ENCODE peak calls at places on chromosomes 5 and 9, in seven cellular contexts. J is GM23248, O is neural progenitor cell, L is PC-3, Y is HepG2, N is GM12878, U is SK-N-SH. P is an unnamed sample.

GRCh38 chr9:71929791-71930440 is 18.5 kb downstream of the C9orf85 start:
- DNase-seq in O (no peak), U (no peak), L (peak; percentile 12), J (peak; percentile 63), N (no peak), Y (no peak), P (no peak)

GRCh38 chr9:70479880-70480291 is 65.4 kb upstream of the KLF9 start:
- DNase-seq in N (no peak), O (peak; percentile 20), J (peak; percentile 63), L (no peak), Y (no peak), U (peak; percentile 15), P (no peak)

GRCh38 chr9:96651626-96652025 is 3.5 kb downstream of the PRXL2C start:
- DNase-seq in N (no peak), L (peak; percentile 61), O (no peak), U (peak; percentile 48), Y (no peak), J (peak; percentile 63), P (peak; percentile 17)

GRCh38 chr9:96044401-96044800 is 168.9 kb downstream of the ERCC6L2 start:
- DNase-seq in N (no peak), L (no peak), J (no peak), Y (no peak), O (no peak), U (no peak), P (no peak)

GRCh38 chr9:70079364-70080103 is 35.9 kb downstream of the MAMDC2 start:
- DNase-seq in N (no peak), J (peak; percentile 52), U (no peak), L (peak; percentile 35), O (no peak), Y (no peak), P (peak; percentile 12)

GRCh38 chr5:138603521-138603920 is 28.3 kb upstream of the HSPA9 start:
- DNase-seq in U (no peak), O (peak; percentile 40), N (peak; percentile 58), Y (no peak), L (no peak), J (no peak), P (peak; percentile 15)

GRCh38 chr5:4977421-4977820 is 162.7 kb upstream of the ADAMTS16 start:
- DNase-seq in U (no peak), N (no peak), O (no peak), J (peak; percentile 30), L (no peak), Y (no peak), P (no peak)

GRCh38 chr5:652773-653350 is 40.3 kb downstream of the TPPP start:
- DNase-seq in L (no peak), J (no peak), U (no peak), O (no peak), N (no peak), Y (no peak), P (no peak)

GRCh38 chr9:6566409-6567139 is 79.0 kb downstream of the GLDC start:
- DNase-seq in Y (no peak), U (no peak), L (peak; percentile 97), N (no peak), J (peak; percentile 99), O (no peak), P (no peak)

GRCh38 chr9:128635266-128636023 is 21.2 kb downstream of the DYNC2I2 start:
- DNase-seq in J (peak; percentile 99), U (peak; percentile 81), N (no peak), L (peak; percentile 97), O (peak; percentile 66), Y (peak; percentile 92), P (no peak)

GRCh38 chr9:69542942-69543704 is 129.0 kb downstream of the APBA1 start:
- DNase-seq in J (peak; percentile 4), O (peak; percentile 93), L (no peak), N (no peak), Y (no peak), U (peak; percentile 61), P (no peak)

GRCh38 chr5:17196024-17196423 is 21.4 kb upstream of the BASP1 start:
- DNase-seq in J (no peak), O (no peak), U (no peak), L (no peak), Y (no peak), N (no peak), P (no peak)

GRCh38 chr5:15791859-15792258 is 291.9 kb downstream of the FBXL7 start:
- DNase-seq in N (no peak), Y (no peak), O (no peak), L (no peak), U (no peak), J (peak; percentile 74), P (no peak)

GRCh38 chr9:90970603-90971002 is 169.0 kb downstream of the SYK start:
- DNase-seq in O (peak; percentile 21), Y (no peak), J (peak; percentile 31), U (no peak), L (peak; percentile 72), N (no peak), P (no peak)

GRCh38 chr9:105296889-105297288 is 52.4 kb downstream of the SLC44A1 start:
- DNase-seq in N (no peak), J (peak; percentile 97), Y (peak; percentile 90), L (peak; percentile 66), U (no peak), O (peak; percentile 31), P (no peak)

GRCh38 chr5:149773245-149774095 is 43.4 kb downstream of the PPARGC1B start:
- DNase-seq in N (no peak), Y (no peak), U (no peak), L (no peak), O (no peak), J (no peak), P (no peak)

GRCh38 chr5:149775785-149776184 is 45.7 kb downstream of the PPARGC1B start:
- DNase-seq in L (peak; percentile 49), O (peak; percentile 41), U (no peak), Y (peak; percentile 25), N (peak; percentile 23), J (no peak), P (no peak)

GRCh38 chr5:149779071-149779470 is 49.0 kb downstream of the PPARGC1B start:
- DNase-seq in O (no peak), U (no peak), L (no peak), N (no peak), Y (no peak), J (no peak), P (no peak)

GRCh38 chr5:149777382-149777781 is 47.3 kb downstream of the PPARGC1B start:
- DNase-seq in Y (no peak), L (no peak), J (no peak), U (no peak), N (no peak), O (peak; percentile 31), P (no peak)

DNA sequence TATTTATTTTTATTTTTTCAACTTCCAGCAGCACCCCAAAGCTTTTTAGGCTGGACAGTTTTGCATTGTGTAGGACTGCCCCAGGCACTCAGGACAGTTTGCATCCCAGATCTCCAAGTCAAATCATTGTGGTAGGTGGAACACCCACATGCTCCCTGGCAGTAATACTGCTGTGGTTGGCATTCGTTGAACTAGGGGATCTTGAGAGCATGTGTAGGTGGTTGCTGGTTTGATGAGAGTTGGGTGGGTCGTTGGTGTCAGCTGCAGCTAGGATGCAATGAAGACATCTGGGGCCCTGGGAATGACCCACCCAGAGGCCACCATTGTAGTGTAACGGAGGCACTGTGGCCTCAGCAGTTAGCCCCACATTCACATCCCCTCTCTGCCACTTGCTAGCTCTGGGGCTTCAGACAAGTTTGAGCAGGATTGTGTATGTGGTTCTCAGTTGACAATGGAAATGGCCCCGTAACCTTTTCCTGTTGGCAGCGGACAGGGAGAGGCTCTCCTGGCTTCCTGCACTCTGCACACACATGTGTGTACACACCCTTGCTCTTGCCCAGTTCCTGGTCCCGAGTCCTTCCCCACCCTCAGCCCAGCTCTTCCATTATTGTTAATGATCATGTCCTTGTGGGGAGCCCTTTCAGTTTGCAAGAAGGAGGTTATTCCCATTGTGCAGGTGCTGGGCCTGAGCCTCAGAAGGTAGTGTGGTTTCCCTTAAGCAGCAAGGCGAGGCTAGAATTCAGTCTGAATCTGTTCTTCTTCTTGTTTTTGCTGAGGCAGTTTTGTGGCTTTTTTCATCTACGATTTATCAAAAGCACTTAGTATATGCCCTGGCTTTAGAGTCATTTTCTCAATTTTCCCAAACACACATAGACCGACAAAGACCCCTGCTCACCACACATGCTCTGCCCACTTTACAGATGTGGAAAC is 46.5 kb downstream of the PPARGC1B start:
- DNase-seq in L (no peak), N (peak; percentile 41), J (no peak), U (no peak), Y (no peak), O (no peak), P (peak; percentile 74)
- H3K79me2 ChIP-seq in L (peaks cover 13% of the 10 kb centered on the region), N (peaks cover 81% of the 10 kb centered on the region), J (no peaks in the 10 kb centered on the region), U (no peaks in the 10 kb centered on the region), Y (no peaks in the 10 kb centered on the region), O (no peaks in the 10 kb centered on the region), P (peaks cover 90% of the 10 kb centered on the region)

DNA sequence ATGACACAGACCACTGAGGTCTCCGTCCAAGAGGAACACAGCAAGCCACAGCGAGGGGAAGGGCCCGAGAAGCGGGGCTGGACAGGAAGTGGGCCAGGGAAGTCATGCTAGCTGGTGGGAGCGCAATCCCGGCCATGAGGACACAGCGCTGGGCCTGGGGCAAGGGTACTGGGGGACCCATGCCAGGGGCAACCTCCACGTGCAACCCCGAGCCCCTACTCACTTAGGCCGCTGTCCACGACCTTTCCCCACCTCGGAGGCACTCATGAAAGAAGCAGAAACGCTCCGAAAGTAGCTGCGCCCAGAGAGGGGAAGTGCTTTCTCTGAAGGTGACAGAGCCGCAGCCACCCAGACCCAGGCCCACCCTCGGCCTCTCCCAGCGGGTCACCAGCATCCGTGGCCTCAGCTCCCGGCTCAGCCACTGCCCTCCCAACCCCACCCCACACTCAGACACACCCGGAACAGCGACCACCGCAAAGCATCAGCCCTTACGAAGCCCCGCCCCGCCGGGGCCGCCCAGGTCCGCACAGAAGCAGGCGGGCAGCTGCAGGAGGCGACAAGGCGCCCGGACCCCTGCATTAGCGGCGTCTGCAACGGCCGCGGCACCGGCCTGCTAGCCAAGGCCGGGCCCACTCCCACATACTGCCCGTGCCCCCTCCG is 782 bp downstream of the BICD2 start:
- DNase-seq in L (no peak), O (peak; percentile 84), Y (no peak), N (no peak), U (peak; percentile 81), J (peak; percentile 57), P (peak; percentile 29)
- H4K20me1 ChIP-seq in L (peaks cover 23% of the 10 kb centered on the region), O (peaks cover 45% of the 10 kb centered on the region), Y (peaks cover 12% of the 10 kb centered on the region), N (peaks cover 9% of the 10 kb centered on the region), U (peaks cover 49% of the 10 kb centered on the region), J (no peaks in the 10 kb centered on the region), P (no peaks in the 10 kb centered on the region)

DNA sequence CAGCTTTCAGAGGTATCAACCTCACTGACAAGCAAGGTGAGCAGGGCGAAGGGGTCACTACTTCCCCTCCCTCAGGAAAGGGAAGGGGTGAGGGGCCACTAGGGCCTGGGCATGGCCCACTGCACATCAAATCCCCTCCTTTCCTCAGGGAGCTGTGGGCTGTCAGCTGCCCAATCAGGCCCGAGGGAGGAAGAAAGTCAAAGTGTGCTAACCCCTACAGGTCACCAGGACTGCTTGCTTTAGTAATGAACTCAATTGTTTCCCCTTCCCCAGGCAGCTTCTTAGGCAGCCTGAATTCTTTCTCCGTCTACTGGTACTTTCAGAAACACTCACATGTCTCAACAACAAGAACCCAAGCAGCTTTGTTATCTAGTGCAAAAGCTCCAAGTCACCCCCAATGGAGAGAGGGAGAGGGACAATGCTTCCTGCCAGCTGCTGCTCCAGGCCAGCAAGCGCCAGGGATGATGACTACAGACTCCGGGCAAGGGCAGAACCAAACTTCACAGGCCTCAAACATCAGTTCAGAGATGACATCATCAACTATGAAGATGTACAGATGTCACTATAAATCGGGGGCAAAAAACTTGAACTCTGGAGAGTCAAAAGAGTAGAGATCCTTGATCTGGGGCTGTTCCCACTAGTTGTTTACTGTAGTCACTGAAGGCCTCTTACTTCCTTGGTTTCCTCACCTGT is 100.7 kb downstream of the SLIT3 start:
- DNase-seq in O (peak; percentile 22), U (no peak), N (no peak), J (peak; percentile 25), Y (no peak), L (no peak), P (no peak)
- H3K9ac ChIP-seq in O (no peak overlapping the region), U (no peak overlapping the region), N (no peak overlapping the region), J (no peak overlapping the region), Y (no peak overlapping the region), L (no peak overlapping the region), P (no peak overlapping the region)

GRCh38 chr5:131630208-131630962 is 4.6 kb downstream of the RAPGEF6 start:
- DNase-seq in L (peak; percentile 65), U (no peak), O (no peak), N (no peak), Y (peak; percentile 90), J (no peak), P (no peak)
- H3K79me2 ChIP-seq in L (peaks cover 96% of the 10 kb centered on the region), U (peaks cover 96% of the 10 kb centered on the region), O (peaks cover 96% of the 10 kb centered on the region), N (peaks cover 97% of the 10 kb centered on the region), Y (peaks cover 95% of the 10 kb centered on the region), J (peaks cover 94% of the 10 kb centered on the region), P (peaks cover 96% of the 10 kb centered on the region)

P was measured in MM.1S.